ENCODE peak calls at places on chromosomes 1 and 21, in seven cellular contexts. A is naive thymus-derived CD8-positive, alpha-beta T cell; G is left lung; H is left lobe of liver; J is heart right ventricle; V is A549; Q is IMR-90. Z is an unnamed sample.

GRCh38 chr1:86068841-86069756 is 87.5 kb downstream of the COL24A1 start:
- ATAC-seq in G (no peak), V (no peak), J (no peak), Q (peak; percentile 36), H (no peak), A (no peak), Z (no peak)

GRCh38 chr1:230501242-230501641 is 75.1 kb upstream of the PGBD5 start:
- ATAC-seq in A (no peak), Q (no peak), J (no peak), V (no peak), H (no peak), G (no peak), Z (peak; percentile 18)

GRCh38 chr21:38773108-38774061 is 32.3 kb upstream of the ETS2 start:
- ATAC-seq in H (no peak), V (peak; percentile 91), Q (peak; percentile 77), G (peak; percentile 70), A (no peak), J (no peak), Z (peak; percentile 79)

GRCh38 chr1:159188375-159188788 is 16.3 kb upstream of the ACKR1 start:
- ATAC-seq in G (peak; percentile 98), J (no peak), Q (peak; percentile 72), V (peak; percentile 72), A (no peak), H (peak; percentile 77), Z (peak; percentile 92)

GRCh38 chr1:235935506-235936224 is 69.0 kb upstream of the LYST start:
- ATAC-seq in G (no peak), J (no peak), H (no peak), Q (no peak), V (no peak), A (peak; percentile 42), Z (no peak)

GRCh38 chr1:224644553-224645154 is 28.5 kb downstream of the CNIH3 start:
- ATAC-seq in Q (peak; percentile 96), V (peak; percentile 58), G (peak; percentile 87), J (peak; percentile 28), A (peak; percentile 79), H (peak; percentile 96), Z (peak; percentile 46)

GRCh38 chr21:41215856-41216408 is 48.0 kb downstream of the BACE2 start:
- ATAC-seq in H (no peak), A (no peak), Q (no peak), V (no peak), G (no peak), J (no peak), Z (no peak)

GRCh38 chr1:178959543-178960460 is 65.9 kb upstream of the FAM20B start:
- ATAC-seq in G (no peak), V (no peak), H (no peak), Q (no peak), A (no peak), J (no peak), Z (no peak)

GRCh38 chr21:27759091-27759659 is 792.3 kb upstream of the ADAMTS5 start:
- ATAC-seq in G (peak; percentile 63), Q (no peak), V (no peak), H (peak; percentile 99), J (no peak), A (no peak), Z (no peak)

GRCh38 chr21:26423506-26423905 is 149.6 kb downstream of the CYYR1 start:
- ATAC-seq in A (no peak), G (no peak), J (no peak), V (no peak), Q (no peak), H (no peak), Z (no peak)

GRCh38 chr1:33280091-33280661 is 23.9 kb downstream of the ZNF362 start:
- ATAC-seq in G (no peak), Q (no peak), A (no peak), H (no peak), J (peak; percentile 28), V (no peak), Z (no peak)

GRCh38 chr1:14392161-14392886 is 206.2 kb upstream of the KAZN start:
- ATAC-seq in G (no peak), J (no peak), V (no peak), H (no peak), Q (no peak), A (no peak), Z (no peak)

GRCh38 chr1:201535046-201535777 is 3.7 kb upstream of the NAV1 start:
- ATAC-seq in V (no peak), G (no peak), A (no peak), J (no peak), Q (no peak), H (no peak), Z (no peak)

GRCh38 chr1:8090241-8090702 is 64.2 kb upstream of the ERRFI1 start:
- ATAC-seq in Q (peak; percentile 80), G (peak; percentile 86), V (no peak), H (no peak), A (no peak), J (no peak), Z (no peak)

GRCh38 chr1:20992327-20993056 is 184.2 kb downstream of the EIF4G3 start:
- ATAC-seq in H (no peak), Q (peak; percentile 64), V (no peak), A (no peak), G (peak; percentile 46), J (no peak), Z (no peak)

GRCh38 chr1:68185743-68186142 is 46.6 kb downstream of the WLS start:
- ATAC-seq in H (no peak), G (no peak), J (no peak), Q (no peak), V (no peak), A (no peak), Z (no peak)

GRCh38 chr1:99627615-99628014 is 18.3 kb upstream of the PALMD start:
- ATAC-seq in H (no peak), V (no peak), Q (no peak), G (no peak), A (no peak), J (no peak), Z (no peak)

GRCh38 chr1:52603680-52604501 is 1.7 kb downstream of the GPX7 start:
- ATAC-seq in G (no peak), A (no peak), H (peak; percentile 24), J (no peak), V (no peak), Q (no peak), Z (peak; percentile 61)

GRCh38 chr1:147202576-147202975 is 22.6 kb downstream of the FMO5 start:
- ATAC-seq in H (no peak), J (no peak), Q (peak; percentile 70), V (no peak), A (no peak), G (no peak), Z (no peak)

GRCh38 chr1:2251363-2251762 is 23.2 kb downstream of the SKI start:
- ATAC-seq in A (no peak), H (no peak), G (no peak), Q (no peak), J (no peak), V (no peak), Z (no peak)

GRCh38 chr1:116942344-116942743 is 32.6 kb downstream of the PTGFRN start:
- ATAC-seq in A (peak; percentile 93), H (no peak), V (no peak), G (no peak), Q (no peak), J (no peak), Z (no peak)

GRCh38 chr1:58047265-58047858 is 499.2 kb downstream of the OMA1 start:
- ATAC-seq in A (no peak), V (no peak), J (no peak), H (peak; percentile 90), Q (peak; percentile 79), G (peak; percentile 65), Z (no peak)

GRCh38 chr1:110600716-110601115 is 5.4 kb downstream of the KCNA2 start:
- ATAC-seq in Q (no peak), A (no peak), J (no peak), H (no peak), G (no peak), V (no peak), Z (no peak)

GRCh38 chr1:212457740-212458338 is 25.1 kb downstream of the NENF start:
- ATAC-seq in A (no peak), G (peak; percentile 12), H (peak; percentile 24), J (no peak), V (no peak), Q (no peak), Z (no peak)

GRCh38 chr21:32624726-32625125 is 12.5 kb upstream of the CFAP298 start:
- ATAC-seq in V (no peak), J (no peak), Q (no peak), H (no peak), A (no peak), G (no peak), Z (no peak)

GRCh38 chr1:220409751-220410370 is 118.1 kb upstream of the MARK1 start:
- ATAC-seq in A (no peak), V (no peak), J (no peak), G (no peak), H (no peak), Q (no peak), Z (no peak)

GRCh38 chr1:117093870-117094621 is 27.5 kb downstream of the TRIM45 start:
- ATAC-seq in Q (peak; percentile 8), H (no peak), A (peak; percentile 74), G (peak; percentile 72), V (peak; percentile 39), J (no peak), Z (peak; percentile 45)

GRCh38 chr1:66450043-66450514 is 83.9 kb upstream of the SGIP1 start:
- ATAC-seq in G (peak; percentile 62), Q (peak; percentile 19), A (no peak), J (peak; percentile 96), H (no peak), V (no peak), Z (no peak)

GRCh38 chr21:44263768-44264167 is 2.1 kb upstream of the DNMT3L start:
- ATAC-seq in V (no peak), H (no peak), J (no peak), G (no peak), A (no peak), Q (no peak), Z (no peak)

GRCh38 chr1:53573522-53573921 is 114.3 kb downstream of the DMRTB1 start:
- ATAC-seq in A (no peak), V (no peak), Q (no peak), J (no peak), H (no peak), G (no peak), Z (no peak)

GRCh38 chr1:186059311-186059710 is 315.7 kb downstream of the TPR start:
- ATAC-seq in Q (no peak), J (no peak), A (no peak), G (peak; percentile 79), V (no peak), H (peak; percentile 84), Z (no peak)

GRCh38 chr1:84797603-84798002 is 95.4 kb downstream of the LPAR3 start:
- ATAC-seq in J (peak; percentile 92), A (no peak), V (no peak), G (no peak), Q (no peak), H (no peak), Z (no peak)

GRCh38 chr1:78543941-78544630 is 53.3 kb downstream of the PTGFR start:
- ATAC-seq in H (no peak), Q (no peak), J (no peak), V (no peak), A (no peak), G (no peak), Z (no peak)

GRCh38 chr21:16535100-16535418 is 805.3 kb downstream of the USP25 start:
- ATAC-seq in A (no peak), Q (peak; percentile 53), J (peak; percentile 91), G (peak; percentile 78), V (peak; percentile 79), H (peak; percentile 79), Z (no peak)

GRCh38 chr1:39128959-39129358 is 75.5 kb upstream of the MACF1 start:
- ATAC-seq in Q (no peak), V (no peak), J (no peak), G (peak; percentile 61), A (no peak), H (peak; percentile 25), Z (no peak)

GRCh38 chr21:38376693-38377092 is 119.9 kb downstream of the KCNJ15 start:
- ATAC-seq in G (peak; percentile 37), H (no peak), J (peak; percentile 84), A (no peak), V (no peak), Q (no peak), Z (no peak)

GRCh38 chr1:193634470-193634869 is 448.1 kb upstream of the B3GALT2 start:
- ATAC-seq in V (no peak), G (no peak), H (no peak), J (no peak), A (peak; percentile 92), Q (no peak), Z (no peak)